ENCODE peak calls at places on chromosomes 1 and 21, in four cellular contexts. L, W, T and V are unnamed samples.

GRCh38 chr1:234628099-234628498 is 18.1 kb upstream of the IRF2BP2 start:
- DNase-seq in L (no peak), W (no peak), T (no peak), V (no peak)

GRCh38 chr1:55575571-55576279 is 360.6 kb upstream of the USP24 start:
- DNase-seq in L (no peak), W (no peak), T (no peak), V (no peak)

GRCh38 chr1:45326627-45327591 is at the start of gene HPDL:
- DNase-seq in L (no peak), W (peak), T (no peak), V (peak)

GRCh38 chr1:215887618-215888017 is 320.5 kb downstream of the KCTD3 start:
- DNase-seq in L (no peak), W (no peak), T (no peak), V (no peak)

GRCh38 chr1:151051356-151052009 is 3.9 kb downstream of the C1orf56 start:
- DNase-seq in L (no peak), W (no peak), T (no peak), V (no peak)

GRCh38 chr1:184590163-184590750 is 164.4 kb downstream of the EDEM3 start:
- DNase-seq in L (no peak), W (no peak), T (no peak), V (no peak)

GRCh38 chr1:225712391-225712790 is 59.5 kb upstream of the ENAH start:
- DNase-seq in L (no peak), W (no peak), T (no peak), V (no peak)

GRCh38 chr1:16440150-16440479 is 409 bp upstream of the NECAP2 start:
- DNase-seq in L (no peak), W (no peak), T (no peak), V (no peak)

GRCh38 chr1:183278736-183279591 is 92.9 kb downstream of the LAMC2 start:
- DNase-seq in L (no peak), W (no peak), T (no peak), V (no peak)

GRCh38 chr1:46205794-46206193 is 2.7 kb downstream of the LURAP1 start:
- DNase-seq in L (no peak), W (no peak), T (no peak), V (no peak)

GRCh38 chr1:241964550-241965241 is 7.1 kb downstream of the BECN2 start:
- DNase-seq in L (no peak), W (no peak), T (peak), V (no peak)

GRCh38 chr1:203338335-203339036 is 12.4 kb downstream of the FMOD start:
- DNase-seq in L (peak), W (peak), T (no peak), V (peak)

GRCh38 chr1:231392380-231393131 is 29.5 kb downstream of the EGLN1 start:
- DNase-seq in L (no peak), W (no peak), T (no peak), V (no peak)

GRCh38 chr21:33587792-33588484 is 546 bp downstream of the DONSON start:
- DNase-seq in L (peak), W (peak), T (no peak), V (peak)

GRCh38 chr1:183901748-183902341 is 96.9 kb downstream of the RGL1 start:
- DNase-seq in L (no peak), W (no peak), T (no peak), V (no peak)

GRCh38 chr1:168977618-168978017 is 128.9 kb upstream of the ATP1B1 start:
- DNase-seq in L (no peak), W (no peak), T (no peak), V (no peak)

GRCh38 chr21:26795866-26796329 is 49.3 kb downstream of the ADAMTS1 start:
- DNase-seq in L (peak), W (no peak), T (no peak), V (peak)

GRCh38 chr1:100750002-100750885 is 30.7 kb downstream of the VCAM1 start:
- DNase-seq in L (no peak), W (no peak), T (no peak), V (no peak)

GRCh38 chr21:19870682-19871081 is 1127.5 kb upstream of the NCAM2 start:
- DNase-seq in L (no peak), W (no peak), T (no peak), V (no peak)

GRCh38 chr1:7128293-7128692 is 343.0 kb downstream of the CAMTA1 start:
- DNase-seq in L (no peak), W (no peak), T (no peak), V (no peak)

GRCh38 chr1:16236091-16236494 is 890 bp downstream of the CPLANE2 start:
- DNase-seq in L (no peak), W (peak), T (no peak), V (peak)

GRCh38 chr21:43809853-43810504 is 20.6 kb downstream of the RRP1 start:
- DNase-seq in L (no peak), W (no peak), T (no peak), V (no peak)

GRCh38 chr1:247376659-247377058 is 39.3 kb upstream of the NLRP3 start:
- DNase-seq in L (no peak), W (no peak), T (no peak), V (no peak)

GRCh38 chr1:106584127-106584526 is 472.3 kb upstream of the PRMT6 start:
- DNase-seq in L (no peak), W (no peak), T (no peak), V (no peak)

GRCh38 chr1:159089184-159089791 is 12.7 kb upstream of the AIM2 start:
- DNase-seq in L (peak), W (peak), T (no peak), V (no peak)